ENCODE peak calls at places on chromosomes 7 and 10, in four cellular contexts. One of them, this sample, is unnamed.

GRCh38 chr10:44988957-44989620 is 10.5 kb upstream of the DEPP1 start:
- DNase-seq in A549: no peak
- DNase-seq in SK-N-SH: no peak
- DNase-seq in GM12878: no peak
- DNase-seq in this sample: no peak

GRCh38 chr7:99437946-99438572 is 539 bp downstream of the PTCD1 start:
- DNase-seq in A549: no peak
- DNase-seq in SK-N-SH: no peak
- DNase-seq in GM12878: no peak
- DNase-seq in this sample: no peak

GRCh38 chr10:133209117-133209516 is 20.9 kb upstream of the UTF1 start:
- DNase-seq in A549: no peak
- DNase-seq in SK-N-SH: no peak
- DNase-seq in GM12878: no peak
- DNase-seq in this sample: no peak

GRCh38 chr7:158257001-158257400 is 330.6 kb downstream of the PTPRN2 start:
- DNase-seq in A549: no peak
- DNase-seq in SK-N-SH: no peak
- DNase-seq in GM12878: no peak
- DNase-seq in this sample: no peak

GRCh38 chr7:6367701-6368211 is 80.0 kb downstream of the DAGLB start:
- DNase-seq in A549: no peak
- DNase-seq in SK-N-SH: no peak
- DNase-seq in GM12878: no peak
- DNase-seq in this sample: no peak

GRCh38 chr10:114839901-114840300 is 18.3 kb downstream of the FHIP2A start:
- DNase-seq in A549: no peak
- DNase-seq in SK-N-SH: no peak
- DNase-seq in GM12878: no peak
- DNase-seq in this sample: no peak

GRCh38 chr10:129853236-129853946 is 110.7 kb downstream of the EBF3 start:
- DNase-seq in A549: peak; percentile 48
- DNase-seq in SK-N-SH: peak; percentile 48
- DNase-seq in GM12878: no peak
- DNase-seq in this sample: peak; percentile 25

GRCh38 chr7:157613575-157614322 is 276.9 kb downstream of the DNAJB6 start:
- DNase-seq in A549: no peak
- DNase-seq in SK-N-SH: no peak
- DNase-seq in GM12878: no peak
- DNase-seq in this sample: no peak

GRCh38 chr10:98425511-98426352 is 10.8 kb upstream of the PYROXD2 start:
- DNase-seq in A549: peak; percentile 64
- DNase-seq in SK-N-SH: peak; percentile 78
- DNase-seq in GM12878: no peak
- DNase-seq in this sample: peak; percentile 29

GRCh38 chr10:95278061-95278988 is 12.5 kb downstream of the PDLIM1 start:
- DNase-seq in A549: no peak
- DNase-seq in SK-N-SH: no peak
- DNase-seq in GM12878: no peak
- DNase-seq in this sample: peak; percentile 92

GRCh38 chr7:115008465-115009114 is 86.7 kb downstream of the MDFIC start:
- DNase-seq in A549: no peak
- DNase-seq in SK-N-SH: no peak
- DNase-seq in GM12878: no peak
- DNase-seq in this sample: no peak

GRCh38 chr7:49885593-49886285 is 112.3 kb downstream of the VWC2 start:
- DNase-seq in A549: no peak
- DNase-seq in SK-N-SH: no peak
- DNase-seq in GM12878: no peak
- DNase-seq in this sample: no peak

GRCh38 chr7:154857728-154858681 is 144.9 kb downstream of the PAXIP1 start:
- DNase-seq in A549: peak; percentile 22
- DNase-seq in SK-N-SH: no peak
- DNase-seq in GM12878: no peak
- DNase-seq in this sample: no peak

GRCh38 chr10:68239596-68240150 is 7.8 kb upstream of the ATOH7 start:
- DNase-seq in A549: no peak
- DNase-seq in SK-N-SH: no peak
- DNase-seq in GM12878: no peak
- DNase-seq in this sample: no peak

GRCh38 chr7:92135100-92135429 is 788 bp upstream of the CYP51A1 start:
- DNase-seq in A549: no peak
- DNase-seq in SK-N-SH: peak; percentile 53
- DNase-seq in GM12878: no peak
- DNase-seq in this sample: peak; percentile 40
- TF ChIP-seq PBX3 in A549: no peak
- TF ChIP-seq PBX3 in SK-N-SH: no peak
- TF ChIP-seq PBX3 in GM12878: no peak
- TF ChIP-seq PBX3 in this sample: no peak

DNA sequence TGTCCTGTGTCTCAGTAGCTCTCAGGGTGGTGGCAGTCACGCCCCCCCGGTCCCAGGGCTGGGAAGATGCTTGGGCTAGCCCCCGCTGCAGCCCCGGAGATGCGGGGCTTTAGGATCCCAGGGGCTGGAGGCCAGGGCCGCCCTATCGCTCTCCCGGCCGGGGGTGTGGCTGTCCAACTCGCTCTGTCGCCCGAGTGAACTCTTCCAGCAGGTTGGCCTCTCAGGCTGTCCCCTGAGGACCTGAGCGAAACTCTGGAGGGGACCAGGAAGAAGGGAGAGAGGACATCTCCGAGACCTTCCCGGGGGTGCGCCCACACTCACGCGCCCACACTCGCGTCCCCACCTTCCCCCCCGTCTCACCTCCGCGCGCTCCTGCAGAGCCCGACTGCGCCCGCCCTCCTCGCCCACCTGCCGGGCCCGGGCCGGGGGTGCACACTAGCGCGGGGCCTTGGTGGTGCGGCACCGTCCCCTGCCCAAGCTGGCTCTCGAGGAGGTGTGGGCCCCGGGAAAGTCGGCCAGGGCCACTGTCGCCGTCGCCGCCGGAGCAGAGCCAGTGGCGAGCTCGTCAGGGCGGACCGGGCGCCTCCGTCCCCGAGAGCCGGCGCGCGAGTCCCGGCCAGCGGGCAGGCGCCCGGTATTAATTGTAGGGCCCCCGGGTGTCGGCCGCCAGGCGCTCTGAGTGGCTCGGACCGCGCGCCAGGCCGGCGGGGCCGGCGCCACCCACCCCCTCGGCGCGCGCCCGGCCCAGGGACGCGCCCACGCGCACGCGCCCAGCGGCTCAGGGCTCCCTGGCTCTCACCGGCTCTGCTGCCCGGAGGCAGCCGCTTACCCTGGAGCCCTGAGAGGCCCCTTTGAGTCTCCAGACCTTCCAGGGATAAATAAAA is 101.8 kb upstream of the SVIL start:
- DNase-seq in A549: peak; percentile 81
- DNase-seq in SK-N-SH: peak; percentile 87
- DNase-seq in GM12878: no peak
- DNase-seq in this sample: no peak
- TF ChIP-seq PBX3 in A549: no peak
- TF ChIP-seq PBX3 in SK-N-SH: no peak
- TF ChIP-seq PBX3 in GM12878: no peak
- TF ChIP-seq PBX3 in this sample: no peak

GRCh38 chr10:70131560-70131937 is 1.1 kb downstream of the AIFM2 start:
- DNase-seq in A549: no peak
- DNase-seq in SK-N-SH: no peak
- DNase-seq in GM12878: no peak
- DNase-seq in this sample: no peak
- TF ChIP-seq PBX3 in A549: no peak
- TF ChIP-seq PBX3 in SK-N-SH: no peak
- TF ChIP-seq PBX3 in GM12878: no peak
- TF ChIP-seq PBX3 in this sample: no peak

GRCh38 chr7:317643-318405 is 27.9 kb downstream of the FOXL3 start:
- DNase-seq in A549: no peak
- DNase-seq in SK-N-SH: peak; percentile 70
- DNase-seq in GM12878: no peak
- DNase-seq in this sample: no peak

GRCh38 chr7:315516-316265 is 25.7 kb downstream of the FOXL3 start:
- DNase-seq in A549: no peak
- DNase-seq in SK-N-SH: no peak
- DNase-seq in GM12878: no peak
- DNase-seq in this sample: no peak

GRCh38 chr7:320297-320696 is 30.3 kb downstream of the FOXL3 start:
- DNase-seq in A549: no peak
- DNase-seq in SK-N-SH: no peak
- DNase-seq in GM12878: no peak
- DNase-seq in this sample: no peak

GRCh38 chr7:319267-319661 is 29.3 kb downstream of the FOXL3 start:
- DNase-seq in A549: no peak
- DNase-seq in SK-N-SH: no peak
- DNase-seq in GM12878: no peak
- DNase-seq in this sample: no peak

DNA sequence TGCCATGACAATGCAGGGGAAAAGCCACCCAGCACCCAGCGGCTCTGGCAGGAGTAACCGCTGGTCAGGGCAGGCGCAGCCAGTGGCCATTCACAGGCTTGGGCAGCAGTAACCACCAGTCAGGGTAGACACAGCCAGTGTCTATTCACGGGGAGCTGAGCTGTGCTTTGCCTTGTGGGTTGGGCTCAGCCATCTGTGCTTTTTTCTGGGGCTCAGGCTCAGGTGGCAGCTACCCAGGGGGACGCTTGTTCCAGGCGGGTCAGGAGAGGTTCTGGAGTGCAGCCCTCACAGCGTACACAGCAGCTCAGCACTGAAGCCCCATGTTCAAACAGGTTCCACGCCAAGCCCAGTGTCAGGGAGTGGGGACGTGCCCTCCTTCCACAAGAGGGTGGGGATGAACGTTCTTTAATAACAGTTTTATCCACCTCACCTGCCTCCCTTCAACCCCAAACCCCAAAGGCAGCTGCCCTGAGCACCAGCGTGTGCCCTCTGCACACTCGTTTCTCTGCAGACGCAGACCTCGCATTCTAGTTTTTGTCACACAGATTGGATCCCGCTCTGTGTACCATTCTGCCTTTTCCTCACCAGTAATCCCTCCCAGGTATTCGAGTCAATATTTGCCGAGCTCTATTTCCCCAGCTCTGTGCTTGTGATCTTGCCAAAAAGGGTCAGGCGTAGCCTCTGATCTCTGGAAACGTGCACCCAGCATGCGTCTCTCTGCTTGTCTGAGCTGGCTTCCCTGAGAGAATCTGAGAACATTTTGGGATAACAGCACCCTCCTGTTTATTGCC is 28.7 kb downstream of the FOXL3 start:
- DNase-seq in A549: no peak
- DNase-seq in SK-N-SH: peak; percentile 73
- DNase-seq in GM12878: no peak
- DNase-seq in this sample: peak; percentile 88
- TF ChIP-seq PBX3 in A549: no peak
- TF ChIP-seq PBX3 in SK-N-SH: no peak
- TF ChIP-seq PBX3 in GM12878: no peak
- TF ChIP-seq PBX3 in this sample: no peak

GRCh38 chr7:45690762-45691150 is 116.6 kb downstream of the ADCY1 start:
- DNase-seq in A549: no peak
- DNase-seq in SK-N-SH: no peak
- DNase-seq in GM12878: no peak
- DNase-seq in this sample: no peak
- TF ChIP-seq PBX3 in A549: no peak
- TF ChIP-seq PBX3 in SK-N-SH: no peak
- TF ChIP-seq PBX3 in GM12878: no peak
- TF ChIP-seq PBX3 in this sample: no peak

GRCh38 chr7:26397786-26398435 is 106.2 kb downstream of the SNX10 start:
- DNase-seq in A549: peak; percentile 40
- DNase-seq in SK-N-SH: peak; percentile 89
- DNase-seq in GM12878: no peak
- DNase-seq in this sample: no peak
- TF ChIP-seq PBX3 in A549: no peak
- TF ChIP-seq PBX3 in SK-N-SH: no peak
- TF ChIP-seq PBX3 in GM12878: no peak
- TF ChIP-seq PBX3 in this sample: no peak

GRCh38 chr7:121544726-121545125 is 148.6 kb upstream of the FAM3C start:
- DNase-seq in A549: peak; percentile 34
- DNase-seq in SK-N-SH: no peak
- DNase-seq in GM12878: no peak
- DNase-seq in this sample: peak; percentile 6
- TF ChIP-seq PBX3 in A549: no peak
- TF ChIP-seq PBX3 in SK-N-SH: peak; percentile 99
- TF ChIP-seq PBX3 in GM12878: no peak
- TF ChIP-seq PBX3 in this sample: no peak

GRCh38 chr10:75233444-75234016 is 2.2 kb downstream of the COMTD1 start:
- DNase-seq in A549: no peak
- DNase-seq in SK-N-SH: peak; percentile 59
- DNase-seq in GM12878: no peak
- DNase-seq in this sample: no peak
- TF ChIP-seq PBX3 in A549: no peak
- TF ChIP-seq PBX3 in SK-N-SH: no peak
- TF ChIP-seq PBX3 in GM12878: no peak
- TF ChIP-seq PBX3 in this sample: no peak